ENCODE peak calls at places on chromosomes 6 and 20, in nine cellular contexts. One of them, this sample, is unnamed. For H3K4me1, the result is how much of the 10 kb centered on the place peaks cover.

GRCh38 chr6:152273002-152273401 is 364.2 kb downstream of the SYNE1 start:
- DNase-seq in tibial artery: no peak
- DNase-seq in gastrocnemius medialis: peak
- DNase-seq in colonic mucosa: peak
- DNase-seq in heart left ventricle: no peak
- DNase-seq in uterus: no peak
- DNase-seq in psoas muscle: no peak
- DNase-seq in left ventricle myocardium inferior: no peak
- DNase-seq in breast epithelium: no peak
- DNase-seq in this sample: no peak

GRCh38 chr20:7980332-7981046 is 39.1 kb downstream of the TMX4 start:
- DNase-seq in tibial artery: no peak
- DNase-seq in left ventricle myocardium inferior: no peak
- DNase-seq in heart left ventricle: no peak
- DNase-seq in psoas muscle: no peak
- DNase-seq in colonic mucosa: no peak
- DNase-seq in breast epithelium: no peak
- DNase-seq in uterus: no peak
- DNase-seq in gastrocnemius medialis: no peak
- DNase-seq in this sample: peak

GRCh38 chr20:2136275-2136674 is 34.6 kb downstream of the STK35 start:
- DNase-seq in left ventricle myocardium inferior: no peak
- DNase-seq in tibial artery: no peak
- DNase-seq in breast epithelium: no peak
- DNase-seq in psoas muscle: no peak
- DNase-seq in heart left ventricle: peak
- DNase-seq in colonic mucosa: no peak
- DNase-seq in uterus: no peak
- DNase-seq in gastrocnemius medialis: no peak
- DNase-seq in this sample: no peak

GRCh38 chr20:652611-653109 is 340 bp downstream of the SRXN1 start:
- DNase-seq in uterus: peak
- DNase-seq in left ventricle myocardium inferior: no peak
- DNase-seq in psoas muscle: no peak
- DNase-seq in gastrocnemius medialis: peak
- DNase-seq in breast epithelium: no peak
- DNase-seq in heart left ventricle: peak
- DNase-seq in colonic mucosa: peak
- DNase-seq in tibial artery: no peak
- DNase-seq in this sample: no peak

GRCh38 chr6:5315883-5316282 is 54.6 kb downstream of the FARS2 start:
- DNase-seq in left ventricle myocardium inferior: no peak
- DNase-seq in colonic mucosa: no peak
- DNase-seq in gastrocnemius medialis: no peak
- DNase-seq in heart left ventricle: no peak
- DNase-seq in uterus: no peak
- DNase-seq in psoas muscle: peak
- DNase-seq in tibial artery: no peak
- DNase-seq in breast epithelium: no peak
- DNase-seq in this sample: peak

GRCh38 chr6:131924881-131925474 is 26.2 kb downstream of the CCN2 start:
- DNase-seq in heart left ventricle: no peak
- DNase-seq in colonic mucosa: no peak
- DNase-seq in tibial artery: no peak
- DNase-seq in left ventricle myocardium inferior: no peak
- DNase-seq in breast epithelium: no peak
- DNase-seq in gastrocnemius medialis: no peak
- DNase-seq in psoas muscle: no peak
- DNase-seq in uterus: no peak
- DNase-seq in this sample: no peak

GRCh38 chr6:1756472-1757129 is 146.9 kb downstream of the FOXC1 start:
- DNase-seq in left ventricle myocardium inferior: no peak
- DNase-seq in colonic mucosa: no peak
- DNase-seq in breast epithelium: no peak
- DNase-seq in tibial artery: no peak
- DNase-seq in heart left ventricle: peak
- DNase-seq in gastrocnemius medialis: no peak
- DNase-seq in psoas muscle: no peak
- DNase-seq in uterus: no peak
- DNase-seq in this sample: no peak

GRCh38 chr20:57205625-57206219 is 60.7 kb downstream of the BMP7 start:
- DNase-seq in uterus: no peak
- DNase-seq in gastrocnemius medialis: no peak
- DNase-seq in psoas muscle: no peak
- DNase-seq in tibial artery: no peak
- DNase-seq in colonic mucosa: no peak
- DNase-seq in left ventricle myocardium inferior: no peak
- DNase-seq in heart left ventricle: no peak
- DNase-seq in breast epithelium: no peak
- DNase-seq in this sample: no peak

DNA sequence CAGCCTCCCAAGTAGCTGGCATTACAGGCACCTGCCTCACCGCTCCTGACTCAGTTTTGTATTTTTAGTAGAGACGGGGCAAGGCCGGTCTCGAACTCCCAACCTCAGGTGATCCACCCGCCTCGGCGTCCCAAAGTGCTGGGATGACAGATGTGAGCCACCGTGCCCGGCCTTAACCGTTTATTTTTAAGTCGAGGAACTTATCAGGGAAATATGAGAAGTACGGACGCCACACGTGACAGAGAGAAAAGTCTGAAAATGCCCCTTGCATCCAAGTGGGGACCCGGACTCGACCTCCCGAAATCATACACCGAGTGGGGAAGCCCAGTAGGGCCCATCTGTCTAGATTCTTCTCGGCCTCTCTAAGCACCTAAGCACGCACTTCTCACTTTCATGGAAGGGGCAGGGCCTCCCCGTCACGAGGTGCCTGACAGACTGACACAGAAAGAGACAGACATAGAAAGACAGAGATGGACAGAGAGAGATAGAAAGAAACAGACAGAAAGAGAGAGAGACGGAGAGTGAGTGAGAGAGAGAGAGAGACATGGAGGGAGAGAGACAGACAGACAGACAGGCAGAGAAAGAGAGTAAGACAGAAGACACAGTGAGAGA is 756.5 kb upstream of the DEFB115 start:
- DNase-seq in uterus: no peak
- DNase-seq in heart left ventricle: no peak
- DNase-seq in tibial artery: no peak
- DNase-seq in colonic mucosa: no peak
- DNase-seq in gastrocnemius medialis: no peak
- DNase-seq in breast epithelium: no peak
- DNase-seq in left ventricle myocardium inferior: no peak
- DNase-seq in psoas muscle: no peak
- DNase-seq in this sample: no peak
- TF ChIP-seq CTCF in uterus: no peak
- TF ChIP-seq CTCF in heart left ventricle: no peak
- TF ChIP-seq CTCF in tibial artery: no peak
- TF ChIP-seq CTCF in colonic mucosa: no peak
- TF ChIP-seq CTCF in gastrocnemius medialis: no peak
- TF ChIP-seq CTCF in breast epithelium: no peak
- TF ChIP-seq CTCF in left ventricle myocardium inferior: no peak
- TF ChIP-seq CTCF in psoas muscle: no peak
- TF ChIP-seq CTCF in this sample: no peak

GRCh38 chr6:69427882-69428281 is 368.9 kb downstream of the LMBRD1 start:
- DNase-seq in heart left ventricle: no peak
- DNase-seq in left ventricle myocardium inferior: no peak
- DNase-seq in gastrocnemius medialis: no peak
- DNase-seq in uterus: no peak
- DNase-seq in tibial artery: no peak
- DNase-seq in psoas muscle: no peak
- DNase-seq in breast epithelium: no peak
- DNase-seq in colonic mucosa: no peak
- DNase-seq in this sample: no peak
- H3K4me3 ChIP-seq in heart left ventricle: no peak
- H3K4me3 ChIP-seq in left ventricle myocardium inferior: no peak
- H3K4me3 ChIP-seq in gastrocnemius medialis: no peak
- H3K4me3 ChIP-seq in uterus: no peak
- H3K4me3 ChIP-seq in tibial artery: no peak
- H3K4me3 ChIP-seq in psoas muscle: no peak
- H3K4me3 ChIP-seq in breast epithelium: no peak
- H3K4me3 ChIP-seq in colonic mucosa: no peak
- H3K4me3 ChIP-seq in this sample: no peak

GRCh38 chr6:7154341-7155139 is 46.8 kb downstream of the RREB1 start:
- DNase-seq in gastrocnemius medialis: no peak
- DNase-seq in psoas muscle: no peak
- DNase-seq in colonic mucosa: no peak
- DNase-seq in tibial artery: no peak
- DNase-seq in left ventricle myocardium inferior: no peak
- DNase-seq in heart left ventricle: no peak
- DNase-seq in uterus: no peak
- DNase-seq in breast epithelium: no peak
- DNase-seq in this sample: no peak
- H3K4me1 ChIP-seq in gastrocnemius medialis: half or more
- H3K4me1 ChIP-seq in psoas muscle: half or more
- H3K4me1 ChIP-seq in colonic mucosa: under half
- H3K4me1 ChIP-seq in tibial artery: under half
- H3K4me1 ChIP-seq in left ventricle myocardium inferior: half or more
- H3K4me1 ChIP-seq in heart left ventricle: under half
- H3K4me1 ChIP-seq in uterus: under half
- H3K4me1 ChIP-seq in breast epithelium: under half
- H3K4me1 ChIP-seq in this sample: under half

GRCh38 chr20:36210561-36210960 is 25.7 kb upstream of the AAR2 start:
- DNase-seq in uterus: no peak
- DNase-seq in psoas muscle: no peak
- DNase-seq in left ventricle myocardium inferior: no peak
- DNase-seq in gastrocnemius medialis: no peak
- DNase-seq in colonic mucosa: no peak
- DNase-seq in tibial artery: no peak
- DNase-seq in heart left ventricle: no peak
- DNase-seq in breast epithelium: no peak
- DNase-seq in this sample: no peak
- TF ChIP-seq CTCF in uterus: no peak
- TF ChIP-seq CTCF in psoas muscle: no peak
- TF ChIP-seq CTCF in left ventricle myocardium inferior: no peak
- TF ChIP-seq CTCF in gastrocnemius medialis: no peak
- TF ChIP-seq CTCF in colonic mucosa: no peak
- TF ChIP-seq CTCF in tibial artery: no peak
- TF ChIP-seq CTCF in heart left ventricle: no peak
- TF ChIP-seq CTCF in breast epithelium: no peak
- TF ChIP-seq CTCF in this sample: no peak

GRCh38 chr20:63432577-63433061 is 39.8 kb downstream of the KCNQ2 start:
- DNase-seq in psoas muscle: no peak
- DNase-seq in heart left ventricle: no peak
- DNase-seq in gastrocnemius medialis: no peak
- DNase-seq in breast epithelium: no peak
- DNase-seq in uterus: no peak
- DNase-seq in left ventricle myocardium inferior: no peak
- DNase-seq in tibial artery: no peak
- DNase-seq in colonic mucosa: no peak
- DNase-seq in this sample: peak

GRCh38 chr20:63435552-63435951 is 36.9 kb downstream of the KCNQ2 start:
- DNase-seq in psoas muscle: no peak
- DNase-seq in heart left ventricle: no peak
- DNase-seq in tibial artery: no peak
- DNase-seq in breast epithelium: no peak
- DNase-seq in uterus: no peak
- DNase-seq in left ventricle myocardium inferior: no peak
- DNase-seq in gastrocnemius medialis: no peak
- DNase-seq in colonic mucosa: no peak
- DNase-seq in this sample: no peak

GRCh38 chr20:63433756-63434531 is 38.5 kb downstream of the KCNQ2 start:
- DNase-seq in psoas muscle: no peak
- DNase-seq in tibial artery: no peak
- DNase-seq in gastrocnemius medialis: no peak
- DNase-seq in uterus: no peak
- DNase-seq in breast epithelium: no peak
- DNase-seq in left ventricle myocardium inferior: no peak
- DNase-seq in heart left ventricle: no peak
- DNase-seq in colonic mucosa: no peak
- DNase-seq in this sample: no peak

GRCh38 chr20:63433351-63433750 is 39.1 kb downstream of the KCNQ2 start:
- DNase-seq in heart left ventricle: no peak
- DNase-seq in breast epithelium: no peak
- DNase-seq in uterus: no peak
- DNase-seq in tibial artery: no peak
- DNase-seq in psoas muscle: no peak
- DNase-seq in colonic mucosa: no peak
- DNase-seq in left ventricle myocardium inferior: no peak
- DNase-seq in gastrocnemius medialis: no peak
- DNase-seq in this sample: no peak

GRCh38 chr20:63434599-63435378 is 37.7 kb downstream of the KCNQ2 start:
- DNase-seq in left ventricle myocardium inferior: peak
- DNase-seq in psoas muscle: no peak
- DNase-seq in tibial artery: no peak
- DNase-seq in uterus: no peak
- DNase-seq in gastrocnemius medialis: peak
- DNase-seq in breast epithelium: peak
- DNase-seq in colonic mucosa: peak
- DNase-seq in heart left ventricle: peak
- DNase-seq in this sample: peak
- H3K4me3 ChIP-seq in left ventricle myocardium inferior: peak
- H3K4me3 ChIP-seq in psoas muscle: no peak
- H3K4me3 ChIP-seq in tibial artery: no peak
- H3K4me3 ChIP-seq in uterus: no peak
- H3K4me3 ChIP-seq in gastrocnemius medialis: no peak
- H3K4me3 ChIP-seq in breast epithelium: no peak
- H3K4me3 ChIP-seq in colonic mucosa: no peak
- H3K4me3 ChIP-seq in heart left ventricle: no peak
- H3K4me3 ChIP-seq in this sample: no peak

DNA sequence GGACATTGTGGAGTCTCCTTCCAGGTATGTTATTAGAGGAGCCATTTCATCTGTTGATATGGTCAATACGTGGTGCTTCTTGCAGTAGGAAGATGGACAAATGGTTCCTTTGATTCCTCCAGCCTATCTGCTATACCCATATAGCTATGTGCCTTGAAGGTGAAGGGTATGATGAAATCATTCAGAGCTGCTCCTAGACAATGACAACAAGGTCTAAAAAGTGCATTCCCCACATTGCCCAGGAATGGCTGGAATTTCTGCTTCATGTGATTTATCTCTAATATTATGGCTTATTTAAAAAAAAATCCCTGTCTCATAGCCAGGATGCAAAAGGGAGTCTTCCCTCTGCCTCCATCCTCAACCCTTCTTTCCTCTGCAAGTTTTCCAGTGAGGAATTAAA is 14.1 kb downstream of the DAAM2 start:
- DNase-seq in tibial artery: no peak
- DNase-seq in breast epithelium: no peak
- DNase-seq in uterus: no peak
- DNase-seq in left ventricle myocardium inferior: no peak
- DNase-seq in heart left ventricle: no peak
- DNase-seq in gastrocnemius medialis: no peak
- DNase-seq in colonic mucosa: no peak
- DNase-seq in psoas muscle: no peak
- DNase-seq in this sample: no peak
- H3K4me1 ChIP-seq in tibial artery: half or more
- H3K4me1 ChIP-seq in breast epithelium: under half
- H3K4me1 ChIP-seq in uterus: under half
- H3K4me1 ChIP-seq in left ventricle myocardium inferior: half or more
- H3K4me1 ChIP-seq in heart left ventricle: under half
- H3K4me1 ChIP-seq in gastrocnemius medialis: under half
- H3K4me1 ChIP-seq in colonic mucosa: under half
- H3K4me1 ChIP-seq in psoas muscle: under half
- H3K4me1 ChIP-seq in this sample: under half

GRCh38 chr6:11043961-11044711 is at the start of gene ELOVL2:
- DNase-seq in heart left ventricle: peak
- DNase-seq in uterus: no peak
- DNase-seq in colonic mucosa: no peak
- DNase-seq in breast epithelium: no peak
- DNase-seq in tibial artery: no peak
- DNase-seq in gastrocnemius medialis: no peak
- DNase-seq in left ventricle myocardium inferior: peak
- DNase-seq in psoas muscle: peak
- DNase-seq in this sample: peak
- TF ChIP-seq CTCF in heart left ventricle: peak
- TF ChIP-seq CTCF in uterus: no peak
- TF ChIP-seq CTCF in colonic mucosa: no peak
- TF ChIP-seq CTCF in breast epithelium: no peak
- TF ChIP-seq CTCF in tibial artery: peak
- TF ChIP-seq CTCF in gastrocnemius medialis: no peak
- TF ChIP-seq CTCF in left ventricle myocardium inferior: peak
- TF ChIP-seq CTCF in psoas muscle: peak
- TF ChIP-seq CTCF in this sample: no peak